ENCODE peak calls at places on chromosomes 5 and 9, in five cellular contexts. One of them, this sample, is unnamed.

GRCh38 chr9:127133739-127134167 is 11.3 kb upstream of the ANGPTL2 start:
- DNase-seq in IMR-90: peak
- DNase-seq in H1: no peak
- DNase-seq in DND-41: no peak
- DNase-seq in fibroblast of lung: peak
- DNase-seq in this sample: no peak

GRCh38 chr5:87048156-87048555 is 219.5 kb upstream of the RASA1 start:
- DNase-seq in IMR-90: no peak
- DNase-seq in DND-41: no peak
- DNase-seq in fibroblast of lung: no peak
- DNase-seq in H1: no peak
- DNase-seq in this sample: no peak

GRCh38 chr5:152271420-152271819 is 133.7 kb downstream of the NMUR2 start:
- DNase-seq in H1: no peak
- DNase-seq in fibroblast of lung: no peak
- DNase-seq in DND-41: no peak
- DNase-seq in IMR-90: no peak
- DNase-seq in this sample: no peak

GRCh38 chr5:53381-54174 is 38.4 kb upstream of the PLEKHG4B start:
- DNase-seq in IMR-90: peak
- DNase-seq in DND-41: no peak
- DNase-seq in fibroblast of lung: no peak
- DNase-seq in H1: peak
- DNase-seq in this sample: no peak

GRCh38 chr9:136107155-136107952 is 11.3 kb downstream of the TMEM250 start:
- DNase-seq in DND-41: peak
- DNase-seq in H1: no peak
- DNase-seq in fibroblast of lung: no peak
- DNase-seq in IMR-90: no peak
- DNase-seq in this sample: no peak

GRCh38 chr9:116404228-116404627 is 250.6 kb downstream of the PAPPA start:
- DNase-seq in IMR-90: no peak
- DNase-seq in H1: no peak
- DNase-seq in fibroblast of lung: no peak
- DNase-seq in DND-41: no peak
- DNase-seq in this sample: no peak

GRCh38 chr5:138096363-138096762 is 12.5 kb downstream of the WNT8A start:
- DNase-seq in DND-41: no peak
- DNase-seq in IMR-90: no peak
- DNase-seq in H1: no peak
- DNase-seq in fibroblast of lung: no peak
- DNase-seq in this sample: no peak

GRCh38 chr5:108418172-108418571 is 36.3 kb upstream of the FBXL17 start:
- DNase-seq in IMR-90: no peak
- DNase-seq in DND-41: no peak
- DNase-seq in H1: no peak
- DNase-seq in fibroblast of lung: no peak
- DNase-seq in this sample: no peak

GRCh38 chr5:90932052-90932699 is 373.6 kb downstream of the ADGRV1 start:
- DNase-seq in DND-41: peak
- DNase-seq in IMR-90: peak
- DNase-seq in fibroblast of lung: peak
- DNase-seq in H1: no peak
- DNase-seq in this sample: peak

GRCh38 chr5:150052326-150053230 is 33.8 kb downstream of the CSF1R start:
- DNase-seq in H1: no peak
- DNase-seq in IMR-90: no peak
- DNase-seq in fibroblast of lung: no peak
- DNase-seq in DND-41: no peak
- DNase-seq in this sample: no peak
- H3K9ac ChIP-seq in H1: no peak
- H3K9ac ChIP-seq in IMR-90: no peak
- H3K9ac ChIP-seq in fibroblast of lung: peak
- H3K9ac ChIP-seq in DND-41: no peak
- H3K9ac ChIP-seq in this sample: no peak

DNA sequence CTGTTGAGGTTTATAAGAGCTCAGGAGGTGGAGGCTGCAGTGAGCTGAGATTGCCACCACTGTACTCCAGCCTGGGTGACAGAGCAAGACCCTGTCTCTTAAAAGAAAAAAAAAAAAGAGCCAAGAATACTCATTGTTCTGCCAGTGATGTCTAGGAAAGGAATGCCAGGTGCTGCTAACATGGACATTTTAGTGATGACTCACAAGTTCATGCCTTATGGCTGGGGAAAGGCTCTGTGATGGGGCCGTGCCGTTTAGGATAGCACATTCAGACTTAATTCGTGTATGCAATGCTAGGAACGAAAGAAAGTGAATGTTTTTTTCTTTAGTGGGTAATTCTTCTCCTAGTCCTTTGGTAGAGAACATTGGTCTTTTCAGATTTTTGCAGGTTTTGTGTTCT is 134.2 kb downstream of the ARHGAP26 start:
- DNase-seq in DND-41: no peak
- DNase-seq in fibroblast of lung: no peak
- DNase-seq in IMR-90: no peak
- DNase-seq in H1: no peak
- DNase-seq in this sample: no peak
- H3K9ac ChIP-seq in DND-41: no peak
- H3K9ac ChIP-seq in fibroblast of lung: no peak
- H3K9ac ChIP-seq in IMR-90: no peak
- H3K9ac ChIP-seq in H1: no peak
- H3K9ac ChIP-seq in this sample: no peak

GRCh38 chr9:93058357-93059096 is at the start of gene SUSD3:
- DNase-seq in IMR-90: no peak
- DNase-seq in DND-41: no peak
- DNase-seq in fibroblast of lung: peak
- DNase-seq in H1: peak
- DNase-seq in this sample: no peak
- H3K9ac ChIP-seq in IMR-90: no peak
- H3K9ac ChIP-seq in DND-41: no peak
- H3K9ac ChIP-seq in fibroblast of lung: no peak
- H3K9ac ChIP-seq in H1: no peak
- H3K9ac ChIP-seq in this sample: no peak

GRCh38 chr5:172758836-172759149 is 12.2 kb downstream of the DUSP1 start:
- DNase-seq in fibroblast of lung: no peak
- DNase-seq in DND-41: no peak
- DNase-seq in IMR-90: no peak
- DNase-seq in H1: no peak
- DNase-seq in this sample: no peak
- H3K9ac ChIP-seq in fibroblast of lung: no peak
- H3K9ac ChIP-seq in DND-41: no peak
- H3K9ac ChIP-seq in IMR-90: no peak
- H3K9ac ChIP-seq in H1: no peak
- H3K9ac ChIP-seq in this sample: no peak

GRCh38 chr9:98022447-98022846 is 34.1 kb upstream of the NANS start:
- DNase-seq in DND-41: no peak
- DNase-seq in fibroblast of lung: peak
- DNase-seq in H1: no peak
- DNase-seq in IMR-90: peak
- DNase-seq in this sample: no peak
- H3K9ac ChIP-seq in DND-41: no peak
- H3K9ac ChIP-seq in fibroblast of lung: no peak
- H3K9ac ChIP-seq in H1: no peak
- H3K9ac ChIP-seq in IMR-90: no peak
- H3K9ac ChIP-seq in this sample: no peak

GRCh38 chr5:52564594-52564993 is 223.1 kb upstream of the ITGA1 start:
- DNase-seq in H1: no peak
- DNase-seq in DND-41: no peak
- DNase-seq in fibroblast of lung: no peak
- DNase-seq in IMR-90: no peak
- DNase-seq in this sample: no peak
- H3K9ac ChIP-seq in H1: no peak
- H3K9ac ChIP-seq in DND-41: no peak
- H3K9ac ChIP-seq in fibroblast of lung: no peak
- H3K9ac ChIP-seq in IMR-90: no peak
- H3K9ac ChIP-seq in this sample: no peak

GRCh38 chr5:37174928-37175327 is 74.2 kb downstream of the CPLANE1 start:
- DNase-seq in fibroblast of lung: no peak
- DNase-seq in IMR-90: no peak
- DNase-seq in H1: no peak
- DNase-seq in DND-41: no peak
- DNase-seq in this sample: no peak
- H3K9ac ChIP-seq in fibroblast of lung: no peak
- H3K9ac ChIP-seq in IMR-90: no peak
- H3K9ac ChIP-seq in H1: no peak
- H3K9ac ChIP-seq in DND-41: no peak
- H3K9ac ChIP-seq in this sample: no peak

GRCh38 chr9:87732756-87733155 is 6.8 kb downstream of the CTSL start:
- DNase-seq in DND-41: no peak
- DNase-seq in IMR-90: no peak
- DNase-seq in fibroblast of lung: no peak
- DNase-seq in H1: no peak
- DNase-seq in this sample: no peak
- H3K9ac ChIP-seq in DND-41: no peak
- H3K9ac ChIP-seq in IMR-90: no peak
- H3K9ac ChIP-seq in fibroblast of lung: no peak
- H3K9ac ChIP-seq in H1: no peak
- H3K9ac ChIP-seq in this sample: no peak

GRCh38 chr9:82489579-82489915 is 501.0 kb downstream of the SPATA31D1 start:
- DNase-seq in H1: no peak
- DNase-seq in DND-41: no peak
- DNase-seq in fibroblast of lung: peak
- DNase-seq in IMR-90: peak
- DNase-seq in this sample: no peak

GRCh38 chr9:82488319-82488701 is 499.7 kb downstream of the SPATA31D1 start:
- DNase-seq in H1: no peak
- DNase-seq in fibroblast of lung: no peak
- DNase-seq in IMR-90: no peak
- DNase-seq in DND-41: no peak
- DNase-seq in this sample: no peak

GRCh38 chr9:82490019-82490499 is 501.5 kb downstream of the SPATA31D1 start:
- DNase-seq in IMR-90: peak
- DNase-seq in DND-41: no peak
- DNase-seq in H1: no peak
- DNase-seq in fibroblast of lung: peak
- DNase-seq in this sample: no peak

GRCh38 chr9:82491604-82492003 is 503.0 kb downstream of the SPATA31D1 start:
- DNase-seq in DND-41: no peak
- DNase-seq in fibroblast of lung: no peak
- DNase-seq in IMR-90: peak
- DNase-seq in H1: no peak
- DNase-seq in this sample: no peak

DNA sequence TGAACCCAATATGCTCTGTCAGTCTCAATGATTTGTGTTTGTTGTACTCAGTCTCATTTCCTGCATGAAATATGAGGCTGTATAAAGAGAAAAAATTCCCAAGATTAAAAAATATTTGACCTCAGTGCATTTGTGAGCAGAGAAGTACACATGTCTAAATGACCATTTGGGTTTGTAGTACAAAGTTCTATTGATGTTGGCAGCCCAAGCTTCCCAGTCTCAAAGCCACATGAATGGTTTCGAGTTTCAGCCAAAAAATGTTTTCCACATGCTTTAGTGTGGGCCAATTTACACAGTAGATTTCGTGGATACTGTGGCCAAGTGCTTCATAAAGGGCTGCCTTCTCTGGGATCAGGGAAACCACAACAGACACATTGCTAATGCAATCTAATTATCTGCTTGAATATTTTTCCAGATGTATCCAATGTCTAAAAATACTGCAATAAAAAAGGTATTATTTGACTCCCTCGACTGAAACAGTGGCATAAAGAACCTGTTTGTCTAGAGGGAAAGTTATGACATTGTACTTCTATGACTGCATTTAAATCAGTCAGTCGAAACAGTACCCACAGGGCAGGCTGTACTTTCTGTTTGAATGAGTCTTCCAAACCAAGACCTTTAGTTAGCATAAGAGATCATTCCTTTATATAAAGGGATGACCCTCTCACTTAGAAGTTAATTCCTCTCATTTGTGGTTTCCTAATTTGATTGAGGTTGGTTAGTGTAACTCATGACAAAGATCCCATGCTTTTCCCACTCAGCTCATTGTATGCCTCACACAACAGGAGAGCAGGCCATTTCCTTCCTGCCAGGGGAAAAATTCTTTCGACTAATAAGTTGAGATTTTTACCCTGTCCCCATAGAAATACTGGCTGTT is 500.4 kb downstream of the SPATA31D1 start:
- DNase-seq in DND-41: no peak
- DNase-seq in H1: no peak
- DNase-seq in IMR-90: peak
- DNase-seq in fibroblast of lung: peak
- DNase-seq in this sample: no peak
- H3K9ac ChIP-seq in DND-41: no peak
- H3K9ac ChIP-seq in H1: no peak
- H3K9ac ChIP-seq in IMR-90: no peak
- H3K9ac ChIP-seq in fibroblast of lung: no peak
- H3K9ac ChIP-seq in this sample: no peak

DNA sequence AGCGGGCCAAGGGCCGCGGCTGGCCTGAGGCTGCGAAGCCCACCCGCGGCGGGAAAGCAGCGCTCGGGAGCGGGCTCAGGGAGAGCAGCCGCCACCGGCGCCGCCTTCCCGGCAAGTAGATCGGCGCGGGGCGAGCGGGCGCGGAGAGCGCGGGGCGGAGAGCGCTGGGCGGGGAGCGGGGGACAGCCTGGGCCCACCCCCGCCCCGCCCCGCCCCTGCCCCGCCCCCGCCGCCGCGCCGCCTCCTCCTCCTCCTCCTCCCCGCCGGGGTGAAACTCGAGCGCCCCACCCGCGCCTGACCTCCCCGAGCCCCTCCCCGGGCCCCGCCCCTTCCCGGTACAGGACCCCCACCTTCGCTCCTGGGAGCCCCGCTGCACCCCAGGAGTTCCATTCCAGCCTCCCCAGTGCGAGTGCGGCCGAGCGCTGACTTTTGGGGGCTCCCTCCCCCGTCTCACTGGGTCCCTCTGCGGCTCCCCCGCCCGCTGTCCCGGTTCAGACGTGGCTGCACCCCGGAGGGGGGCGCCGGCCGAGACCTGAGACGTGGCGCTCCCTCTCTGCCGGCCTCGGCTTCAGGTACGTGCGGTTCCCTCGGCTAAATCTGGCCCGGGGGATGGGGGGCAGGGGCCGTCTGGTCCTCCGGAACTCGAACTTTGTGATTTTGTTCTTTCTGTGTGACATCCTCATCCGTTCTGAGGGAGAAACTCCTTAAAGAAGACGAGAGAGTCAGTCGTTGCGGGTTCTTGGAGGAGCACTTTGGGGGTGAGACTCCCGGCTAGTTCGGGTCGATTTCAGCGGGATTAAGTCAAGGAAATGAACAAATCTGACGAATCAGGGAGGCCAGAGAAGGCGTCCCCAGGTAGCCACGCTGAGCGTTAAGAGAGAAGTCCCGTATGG is at the start of gene SEMA5A:
- DNase-seq in DND-41: no peak
- DNase-seq in fibroblast of lung: peak
- DNase-seq in IMR-90: peak
- DNase-seq in H1: no peak
- DNase-seq in this sample: no peak
- H3K9ac ChIP-seq in DND-41: no peak
- H3K9ac ChIP-seq in fibroblast of lung: peak
- H3K9ac ChIP-seq in IMR-90: peak
- H3K9ac ChIP-seq in H1: peak
- H3K9ac ChIP-seq in this sample: no peak

This sample was measured in SK-N-MC.